ENCODE peak calls at places on chromosomes 6 and 20, in seven cellular contexts. T is CD8-positive, alpha-beta memory T cell; L is heart left ventricle; S is stimulated activated CD8-positive, alpha-beta memory T cell treated with anti-CD3 and anti-CD28 coated beads, Interleukin-15, amount 100 ng/mL, for 24 hours; M is T-helper 17 cell; I is GM12891; A is RWPE1. R is an unnamed sample.

GRCh38 chr6:47044418-47044817 is 2.3 kb upstream of the ADGRF1 start:
- DNase-seq in T (no peak), L (no peak), M (no peak), I (no peak), A (peak), S (no peak), R (no peak)

GRCh38 chr6:97129111-97129510 is 153.9 kb downstream of the MMS22L start:
- DNase-seq in L (no peak), I (no peak), T (no peak), M (no peak), A (no peak), S (no peak), R (no peak)

GRCh38 chr6:56862415-56863175 is 92.3 kb upstream of the BEND6 start:
- DNase-seq in M (no peak), I (no peak), S (no peak), A (no peak), T (no peak), L (no peak), R (no peak)

GRCh38 chr20:25041813-25042530 is 16.0 kb downstream of the ACSS1 start:
- DNase-seq in T (no peak), S (no peak), M (no peak), L (no peak), A (no peak), I (no peak), R (no peak)

GRCh38 chr6:70547313-70547712 is 19.4 kb upstream of the SDHAF4 start:
- DNase-seq in S (no peak), I (no peak), A (no peak), M (no peak), T (no peak), L (no peak), R (no peak)

GRCh38 chr6:6193221-6193745 is 127.2 kb downstream of the F13A1 start:
- DNase-seq in S (no peak), A (no peak), M (no peak), T (no peak), I (no peak), L (no peak), R (no peak)

GRCh38 chr6:147179809-147180208 is 24.4 kb upstream of the STXBP5 start:
- DNase-seq in A (no peak), S (no peak), L (no peak), I (no peak), M (no peak), T (no peak), R (no peak)

GRCh38 chr6:53701333-53702073 is 35.9 kb upstream of the KLHL31 start:
- DNase-seq in M (no peak), I (no peak), T (no peak), S (no peak), L (no peak), A (no peak), R (no peak)

GRCh38 chr20:52402514-52402913 is 210.9 kb upstream of the ZFP64 start:
- DNase-seq in I (no peak), M (no peak), T (no peak), L (no peak), S (no peak), A (no peak), R (no peak)

GRCh38 chr6:19921821-19922220 is 84.7 kb downstream of the ID4 start:
- DNase-seq in T (no peak), A (no peak), I (no peak), S (no peak), M (no peak), L (no peak), R (no peak)

GRCh38 chr6:39181333-39181732 is 47.9 kb downstream of the KCNK5 start:
- DNase-seq in M (no peak), L (no peak), S (no peak), I (no peak), T (no peak), A (no peak), R (no peak)

GRCh38 chr20:51869002-51869401 is 66.7 kb upstream of the SALL4 start:
- DNase-seq in A (no peak), I (no peak), L (no peak), S (no peak), M (no peak), T (no peak), R (no peak)

GRCh38 chr6:2999005-2999620 is 581 bp upstream of the NQO2 start:
- DNase-seq in T (no peak), S (no peak), L (peak), A (no peak), M (no peak), I (no peak), R (no peak)

GRCh38 chr6:80022803-80023202 is 18.4 kb downstream of the TTK start:
- DNase-seq in T (no peak), A (no peak), I (no peak), S (no peak), M (no peak), L (no peak), R (no peak)

GRCh38 chr6:135423649-135424128 is 73.9 kb downstream of the AHI1 start:
- DNase-seq in T (peak), S (no peak), A (peak), M (no peak), I (no peak), L (no peak), R (no peak)

GRCh38 chr6:126812651-126813050 is 305.8 kb upstream of the RSPO3 start:
- DNase-seq in I (no peak), L (no peak), M (no peak), A (no peak), T (no peak), S (no peak), R (no peak)

GRCh38 chr6:50021894-50022293 is at the start of gene DEFB110:
- DNase-seq in T (no peak), M (no peak), A (no peak), L (no peak), S (no peak), I (no peak), R (no peak)

GRCh38 chr6:28486533-28486932 is 29.1 kb downstream of the GPX6 start:
- DNase-seq in T (no peak), I (no peak), M (no peak), L (no peak), S (no peak), A (no peak), R (no peak)

GRCh38 chr20:48731581-48731980 is 96.2 kb downstream of the PREX1 start:
- DNase-seq in I (no peak), A (no peak), T (no peak), S (no peak), L (no peak), M (no peak), R (no peak)

GRCh38 chr20:60816901-60817300 is 435.2 kb upstream of the CDH4 start:
- DNase-seq in I (no peak), M (no peak), T (no peak), S (no peak), A (no peak), L (no peak), R (no peak)

GRCh38 chr6:145018027-145018426 is 717.3 kb downstream of the EPM2A start:
- DNase-seq in L (no peak), T (no peak), A (no peak), M (no peak), S (no peak), I (no peak), R (no peak)

GRCh38 chr6:100202417-100203194 is 208.6 kb upstream of the MCHR2 start:
- DNase-seq in L (no peak), S (no peak), M (no peak), T (no peak), I (no peak), A (peak), R (no peak)

GRCh38 chr6:117605169-117605826 is 3.0 kb upstream of the GOPC start:
- DNase-seq in M (peak), L (no peak), S (no peak), T (peak), I (peak), A (peak), R (peak)

GRCh38 chr6:38498085-38498484 is 141.6 kb downstream of the BTBD9 start:
- DNase-seq in S (no peak), T (no peak), A (peak), L (no peak), M (no peak), I (no peak), R (no peak)

GRCh38 chr6:43917878-43918382 is 147.9 kb downstream of the VEGFA start:
- DNase-seq in S (no peak), A (no peak), M (no peak), T (no peak), L (no peak), I (no peak), R (no peak)

GRCh38 chr6:143060806-143061596 is at the start of gene AIG1:
- DNase-seq in I (no peak), S (peak), M (peak), A (peak), T (peak), L (peak), R (peak)

GRCh38 chr6:33543116-33543515 is 37.0 kb downstream of the BAK1 start:
- DNase-seq in M (no peak), A (no peak), L (no peak), T (no peak), I (no peak), S (no peak), R (no peak)

GRCh38 chr6:132227937-132228336 is 173.3 kb downstream of the MOXD1 start:
- DNase-seq in M (no peak), T (no peak), I (no peak), L (no peak), A (no peak), S (no peak), R (no peak)

GRCh38 chr20:5674176-5674660 is 76.0 kb upstream of the SHLD1 start:
- DNase-seq in I (peak), L (no peak), T (no peak), M (no peak), A (peak), S (no peak), R (no peak)

GRCh38 chr6:30915591-30915946 is 1.5 kb downstream of the VARS2 start:
- DNase-seq in T (peak), L (no peak), M (no peak), S (no peak), A (peak), I (peak), R (peak)

GRCh38 chr20:42005211-42005610 is 387.0 kb upstream of the CHD6 start:
- DNase-seq in I (no peak), S (no peak), A (no peak), M (no peak), L (no peak), T (no peak), R (no peak)

GRCh38 chr6:2245954-2246863 is 804 bp upstream of the GMDS start:
- DNase-seq in S (no peak), I (no peak), L (peak), T (peak), M (no peak), A (peak), R (peak)

GRCh38 chr20:62816879-62817873 is at the start of gene COL9A3:
- DNase-seq in S (no peak), I (no peak), M (no peak), L (no peak), T (no peak), A (no peak), R (peak)

GRCh38 chr6:25645916-25646315 is 6.1 kb upstream of the SCGN start:
- DNase-seq in A (no peak), L (no peak), S (no peak), M (no peak), T (no peak), I (no peak), R (no peak)

GRCh38 chr6:28258877-28259777 is at the start of gene NKAPL:
- DNase-seq in S (peak), M (peak), A (no peak), I (no peak), T (peak), L (peak), R (peak)

GRCh38 chr20:33704197-33704924 is 15.7 kb downstream of the PXMP4 start:
- DNase-seq in L (no peak), S (no peak), I (no peak), A (peak), M (no peak), T (no peak), R (no peak)

GRCh38 chr6:92460133-92460532 is 959.2 kb downstream of the EPHA7 start:
- DNase-seq in L (no peak), M (no peak), T (no peak), S (no peak), I (no peak), A (no peak), R (no peak)

GRCh38 chr6:149964243-149965190 is 774 bp downstream of the ULBP1 start:
- DNase-seq in M (no peak), L (peak), I (peak), A (peak), S (no peak), T (no peak), R (no peak)

R was measured in body of pancreas.